ENCODE peak calls at places on chromosomes 5 and 9, in six cellular contexts. R is activated T-cell treated with anti-CD3 and anti-CD28 coated beads, Interleukin-2, amount 50 U/mL, for 72 hours; N is activated naive CD8-positive, alpha-beta T cell treated with anti-CD3 and anti-CD28 coated beads, Interleukin-2, amount 50 U/mL, for 24 hours; T is natural killer cell; P is naive thymus-derived CD4-positive, alpha-beta T cell; L is Panc1. F is an unnamed sample.

GRCh38 chr9:130265431-130266235 is at the start of gene HMCN2:
- ATAC-seq in R (no peak), N (peak), T (peak), P (no peak), L (peak), F (peak)

GRCh38 chr5:151805414-151806225 is 33.9 kb downstream of the G3BP1 start:
- ATAC-seq in R (no peak), N (no peak), T (no peak), P (no peak), L (no peak), F (no peak)

GRCh38 chr5:14574124-14574523 is 7.5 kb upstream of the OTULINL start:
- ATAC-seq in R (no peak), N (no peak), T (no peak), P (no peak), L (no peak), F (no peak)

GRCh38 chr9:121684381-121685145 is 33.1 kb downstream of the DAB2IP start:
- ATAC-seq in R (no peak), N (peak), T (no peak), P (no peak), L (no peak), F (no peak)

GRCh38 chr5:148844433-148845279 is 18.2 kb downstream of the ADRB2 start:
- ATAC-seq in R (peak), N (peak), T (peak), P (peak), L (peak), F (no peak)

GRCh38 chr5:109743770-109744212 is 54.1 kb downstream of the MAN2A1 start:
- ATAC-seq in R (no peak), N (no peak), T (no peak), P (no peak), L (peak), F (no peak)

GRCh38 chr9:21558627-21559401 is 76.7 kb upstream of the IFNE start:
- ATAC-seq in R (peak), N (peak), T (peak), P (peak), L (peak), F (no peak)

GRCh38 chr5:143402464-143403356 is 776 bp downstream of the NR3C1 start:
- ATAC-seq in R (no peak), N (no peak), T (no peak), P (no peak), L (peak), F (peak)

GRCh38 chr5:15034379-15034778 is 162.8 kb upstream of the ANKH start:
- ATAC-seq in R (no peak), N (no peak), T (no peak), P (no peak), L (no peak), F (no peak)

GRCh38 chr9:71895122-71895521 is 15.9 kb downstream of the ABHD17B start:
- ATAC-seq in R (no peak), N (peak), T (peak), P (peak), L (no peak), F (no peak)

GRCh38 chr5:136058031-136058971 is 29.5 kb downstream of the TGFBI start:
- ATAC-seq in R (no peak), N (no peak), T (no peak), P (no peak), L (peak), F (no peak)

GRCh38 chr5:141919218-141920129 is 4.2 kb upstream of the DELE1 start:
- ATAC-seq in R (no peak), N (no peak), T (no peak), P (no peak), L (no peak), F (no peak)

GRCh38 chr5:53902524-53902923 is 342.1 kb downstream of the NDUFS4 start:
- ATAC-seq in R (no peak), N (no peak), T (no peak), P (no peak), L (no peak), F (no peak)

GRCh38 chr5:96091874-96092273 is 130.2 kb upstream of the ELL2 start:
- ATAC-seq in R (peak), N (peak), T (no peak), P (no peak), L (no peak), F (no peak)

GRCh38 chr9:116318463-116319271 is 165.1 kb downstream of the PAPPA start:
- ATAC-seq in R (no peak), N (no peak), T (no peak), P (no peak), L (no peak), F (no peak)

GRCh38 chr9:109627042-109627441 is 128.9 kb upstream of the PTPN3 start:
- ATAC-seq in R (no peak), N (no peak), T (no peak), P (no peak), L (no peak), F (no peak)

GRCh38 chr5:32443145-32443540 is 1.4 kb downstream of the ZFR start:
- ATAC-seq in R (peak), N (peak), T (no peak), P (no peak), L (no peak), F (no peak)

GRCh38 chr9:126331964-126332748 is 5.5 kb downstream of the MVB12B start:
- ATAC-seq in R (no peak), N (peak), T (no peak), P (no peak), L (no peak), F (no peak)

GRCh38 chr5:173793677-173794570 is 94.2 kb upstream of the CPEB4 start:
- ATAC-seq in R (no peak), N (no peak), T (no peak), P (no peak), L (no peak), F (no peak)

GRCh38 chr9:76151267-76151666 is 243.0 kb downstream of the RFK start:
- ATAC-seq in R (no peak), N (no peak), T (no peak), P (no peak), L (no peak), F (no peak)

GRCh38 chr5:1000329-1000728 is 8.3 kb upstream of the NKD2 start:
- ATAC-seq in R (no peak), N (no peak), T (no peak), P (no peak), L (no peak), F (no peak)

GRCh38 chr9:130245474-130245873 is 20.1 kb upstream of the HMCN2 start:
- ATAC-seq in R (no peak), N (no peak), T (no peak), P (no peak), L (no peak), F (no peak)

GRCh38 chr5:57495285-57495684 is 12.7 kb upstream of the ACTBL2 start:
- ATAC-seq in R (peak), N (no peak), T (no peak), P (peak), L (no peak), F (peak)

GRCh38 chr5:175162036-175162435 is 281.9 kb downstream of the DRD1 start:
- ATAC-seq in R (no peak), N (no peak), T (no peak), P (no peak), L (no peak), F (no peak)

GRCh38 chr9:79357185-79357584 is 214.6 kb upstream of the TLE4 start:
- ATAC-seq in R (no peak), N (no peak), T (no peak), P (no peak), L (no peak), F (no peak)

GRCh38 chr5:61687371-61687770 is 355.3 kb downstream of the ZSWIM6 start:
- ATAC-seq in R (no peak), N (no peak), T (no peak), P (no peak), L (no peak), F (no peak)

GRCh38 chr5:176890455-176891330 is 8.5 kb downstream of the HK3 start:
- ATAC-seq in R (no peak), N (no peak), T (no peak), P (no peak), L (no peak), F (no peak)

GRCh38 chr5:107361945-107362344 is 308.8 kb downstream of the EFNA5 start:
- ATAC-seq in R (no peak), N (no peak), T (no peak), P (peak), L (no peak), F (no peak)

GRCh38 chr5:54301852-54302251 is 8.5 kb downstream of the ARL15 start:
- ATAC-seq in R (no peak), N (no peak), T (no peak), P (no peak), L (no peak), F (no peak)

GRCh38 chr9:79694676-79695400 is 123.1 kb downstream of the TLE4 start:
- ATAC-seq in R (no peak), N (no peak), T (no peak), P (no peak), L (no peak), F (no peak)